ENCODE peak calls at places on chromosomes 5 and 9, in five cellular contexts. F is heart left ventricle, Q is Peyer's patch, E is K562, A is mucosa of descending colon. U is an unnamed sample.
A peak's percentile ranks its signal among the peaks of the same experiment; 100 is the strongest.

GRCh38 chr5:157965040-157965439 is 106.1 kb upstream of the CLINT1 start:
- DNase-seq in A (no peak), F (no peak), E (no peak), Q (no peak), U (no peak)

GRCh38 chr9:135136481-135136880 is 49.0 kb downstream of the OLFM1 start:
- DNase-seq in F (no peak), E (no peak), A (no peak), Q (no peak), U (no peak)

GRCh38 chr5:82163459-82164108 is 114.6 kb downstream of the RPS23 start:
- DNase-seq in E (no peak), Q (no peak), A (no peak), F (no peak), U (no peak)

GRCh38 chr5:50738864-50739263 is 72.4 kb downstream of the PARP8 start:
- DNase-seq in E (no peak), Q (no peak), F (no peak), A (no peak), U (no peak)

GRCh38 chr9:19828586-19828985 is 39.7 kb upstream of the SLC24A2 start:
- DNase-seq in A (no peak), Q (no peak), F (no peak), E (no peak), U (no peak)

GRCh38 chr5:10635257-10635860 is 71.5 kb downstream of the ANKRD33B start:
- DNase-seq in Q (peak; percentile 67), F (no peak), A (no peak), E (no peak), U (no peak)

GRCh38 chr5:137146402-137146889 is 352.7 kb downstream of the SPOCK1 start:
- DNase-seq in A (no peak), E (no peak), F (no peak), Q (no peak), U (no peak)

GRCh38 chr5:83245037-83245436 is 167.7 kb downstream of the XRCC4 start:
- DNase-seq in A (no peak), Q (no peak), E (no peak), F (no peak), U (no peak)

DNA sequence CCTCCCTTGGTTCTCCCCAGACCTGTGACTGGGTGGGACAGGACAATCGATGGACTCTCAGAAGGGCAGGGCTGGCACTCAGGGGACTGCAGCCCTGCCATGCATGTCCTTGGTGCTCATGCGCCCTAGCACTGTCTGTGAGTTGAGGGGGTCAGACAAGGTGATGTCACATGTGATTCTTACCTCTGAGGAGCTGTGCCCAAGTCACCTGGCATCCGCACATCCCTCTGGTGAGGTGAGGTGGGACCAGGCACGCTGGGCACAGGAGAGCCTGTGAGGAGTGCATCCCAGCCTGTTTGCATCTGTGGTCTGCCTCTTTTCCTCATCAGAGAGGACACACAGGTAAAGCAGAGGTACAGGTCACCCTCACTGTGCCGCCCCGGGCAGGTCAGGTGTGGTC is 14.7 kb downstream of the TRIP13 start:
- DNase-seq in Q (no peak), A (no peak), F (no peak), E (no peak), U (no peak)
- TF ChIP-seq CTCF in Q (no peak), A (no peak), F (no peak), E (no peak), U (no peak)

GRCh38 chr9:25537857-25538256 is 140.4 kb downstream of the TUSC1 start:
- DNase-seq in A (no peak), Q (no peak), F (no peak), E (no peak), U (no peak)
- H3K4me3 ChIP-seq in A (no peak overlapping the region), Q (no peak overlapping the region), F (no peak overlapping the region), E (no peak overlapping the region), U (no peak overlapping the region)

DNA sequence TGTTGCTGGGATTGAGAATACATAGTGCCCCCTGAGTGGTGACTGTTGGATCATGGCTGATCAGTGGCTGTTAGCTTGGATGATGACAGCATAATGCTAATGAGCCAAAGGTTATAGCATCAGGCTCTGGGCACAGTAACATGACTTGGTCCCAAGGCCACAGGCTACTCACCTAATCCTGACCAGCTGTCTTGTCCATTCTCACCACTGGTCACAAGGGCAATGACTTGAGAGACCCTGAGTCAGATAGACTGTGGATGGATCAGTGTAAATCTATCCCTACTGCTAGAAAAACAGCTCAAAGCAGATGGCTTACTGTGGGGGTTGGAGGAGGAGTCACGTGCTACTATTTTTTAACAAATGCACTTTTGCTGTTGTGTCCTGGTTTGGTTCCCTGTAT is 74.7 kb downstream of the AOPEP start:
- DNase-seq in Q (no peak), F (no peak), A (no peak), E (no peak), U (no peak)
- H3K4me1 ChIP-seq in Q (peaks cover 3% of the 10 kb centered on the region), F (peaks cover 35% of the 10 kb centered on the region), A (peaks cover 10% of the 10 kb centered on the region), E (no peaks in the 10 kb centered on the region), U (peaks cover 58% of the 10 kb centered on the region)

DNA sequence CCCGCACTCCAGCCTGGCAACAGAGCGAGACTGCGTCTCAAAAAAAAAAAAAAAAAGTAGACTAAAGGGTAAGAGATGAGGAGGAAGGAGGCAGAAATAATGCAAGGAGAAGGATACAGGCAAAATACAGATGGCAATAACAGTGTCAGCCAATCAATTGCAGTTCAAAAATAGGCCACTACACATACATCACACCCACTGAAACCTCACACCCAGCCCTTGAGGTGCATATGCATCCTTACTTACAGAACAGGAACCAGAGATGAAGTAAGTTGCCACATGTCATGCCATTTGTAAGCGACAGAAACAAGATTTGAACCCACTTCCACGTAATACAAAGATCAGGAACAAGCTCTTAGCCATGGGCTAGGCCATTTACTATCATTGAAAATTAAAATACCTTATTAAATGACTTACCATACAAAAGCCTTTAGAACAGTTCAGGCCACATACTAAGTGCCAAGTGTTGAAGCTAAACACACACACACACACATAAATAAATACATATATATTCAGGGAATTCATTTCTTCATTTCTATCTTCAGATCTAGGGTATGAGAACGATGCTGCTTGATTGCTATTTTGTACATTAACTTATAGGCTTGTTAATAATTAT is 98.4 kb downstream of the FNBP1 start:
- DNase-seq in A (peak; percentile 32), F (no peak), Q (peak; percentile 45), E (no peak), U (no peak)
- TF ChIP-seq CTCF in A (no peak), F (no peak), Q (peak; percentile 34), E (no peak), U (no peak)

DNA sequence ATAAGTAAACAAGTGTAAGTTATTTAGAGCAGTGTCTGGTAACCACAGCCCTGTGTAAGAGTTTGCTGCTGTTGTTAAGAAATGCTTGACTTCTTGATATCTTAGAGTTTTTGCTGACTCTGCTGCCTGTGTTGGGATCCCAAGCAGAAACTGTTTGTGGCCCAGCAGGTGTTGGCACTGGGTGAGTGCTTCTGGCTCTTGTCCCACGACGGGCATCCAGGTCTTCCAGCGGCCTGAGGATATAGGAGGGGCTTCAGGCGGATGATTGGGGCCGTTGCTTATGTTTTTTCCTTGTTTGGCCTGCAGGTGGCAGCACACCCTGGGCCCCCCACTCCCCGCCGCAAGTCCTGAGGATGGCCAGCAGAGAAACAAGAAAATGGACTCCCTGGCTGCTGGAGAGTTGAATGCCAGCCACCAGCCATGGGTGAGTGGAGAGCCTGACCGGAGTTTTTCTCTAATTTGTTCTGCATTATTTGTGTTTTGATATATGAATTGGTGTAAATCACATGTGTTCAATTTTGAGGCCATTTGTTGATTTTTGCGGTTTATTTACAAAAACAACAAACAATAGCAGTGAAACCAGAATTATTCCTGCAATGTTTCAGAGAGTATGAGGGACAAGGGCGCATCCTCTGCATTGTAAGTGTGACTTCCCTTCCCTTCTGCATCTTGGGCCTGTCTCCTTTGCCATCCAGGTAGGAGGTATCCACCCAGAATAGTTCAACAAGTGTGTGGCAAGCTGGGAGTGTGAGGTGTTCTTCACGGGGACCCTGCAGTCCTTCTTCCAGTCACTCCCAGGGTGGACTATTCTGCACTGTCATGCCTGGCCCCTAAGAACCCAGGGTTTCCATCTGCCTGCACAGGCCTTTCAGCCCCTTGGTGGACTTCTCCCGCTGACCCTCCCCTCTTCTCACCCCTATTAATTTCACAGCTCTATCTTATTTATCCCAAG is 50.3 kb downstream of the SLC22A5 start:
- DNase-seq in Q (peak; percentile 69), A (peak; percentile 75), E (peak; percentile 88), F (peak; percentile 77), U (peak; percentile 65)
- H3K4me3 ChIP-seq in Q (no peak overlapping the region), A (no peak overlapping the region), E (no peak overlapping the region), F (peak overlapping the region; percentile 18), U (no peak overlapping the region)

GRCh38 chr5:177509991-177510566 is 453 bp upstream of the DOK3 start:
- DNase-seq in F (no peak), E (no peak), A (no peak), Q (peak; percentile 83), U (no peak)

GRCh38 chr5:177511181-177511580 is 1.6 kb upstream of the DOK3 start:
- DNase-seq in Q (no peak), F (no peak), E (no peak), A (no peak), U (no peak)

GRCh38 chr5:177509361-177509951 is at the start of gene DOK3:
- DNase-seq in F (no peak), A (peak; percentile 54), E (peak; percentile 66), Q (peak; percentile 74), U (peak; percentile 56)

GRCh38 chr5:177511796-177512675 is 2.4 kb upstream of the DOK3 start:
- DNase-seq in E (no peak), Q (no peak), A (no peak), F (no peak), U (no peak)

DNA sequence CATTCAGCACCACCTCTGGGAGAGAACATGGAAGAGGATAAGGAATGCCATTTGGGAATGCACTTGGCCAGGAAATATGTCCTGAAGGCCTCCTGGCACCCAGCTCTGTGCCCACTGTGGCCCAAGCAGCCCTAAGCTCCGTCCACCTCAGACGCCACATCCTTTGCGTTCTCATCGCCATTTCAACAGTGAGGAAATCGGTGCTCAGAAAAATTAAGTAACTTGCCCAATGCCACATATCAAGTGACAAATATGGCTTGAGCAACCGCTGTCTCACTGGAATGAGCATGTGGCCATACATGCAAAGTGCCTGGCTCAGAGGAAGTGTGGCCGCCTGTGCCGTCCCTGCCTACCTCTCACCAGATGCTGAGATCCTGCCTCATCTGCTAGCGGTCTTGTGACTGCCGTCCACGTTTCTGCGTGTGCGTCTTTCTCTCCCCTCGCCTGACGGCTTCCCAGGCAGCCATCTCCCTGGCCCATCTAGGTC is 984 bp upstream of the DOK3 start:
- DNase-seq in E (no peak), A (peak; percentile 26), F (no peak), Q (peak; percentile 81), U (no peak)
- H3K4me1 ChIP-seq in E (peaks cover 28% of the 10 kb centered on the region), A (peaks cover under 1% of the 10 kb centered on the region), F (peaks cover 5% of the 10 kb centered on the region), Q (no peaks in the 10 kb centered on the region), U (peaks cover 25% of the 10 kb centered on the region)

DNA sequence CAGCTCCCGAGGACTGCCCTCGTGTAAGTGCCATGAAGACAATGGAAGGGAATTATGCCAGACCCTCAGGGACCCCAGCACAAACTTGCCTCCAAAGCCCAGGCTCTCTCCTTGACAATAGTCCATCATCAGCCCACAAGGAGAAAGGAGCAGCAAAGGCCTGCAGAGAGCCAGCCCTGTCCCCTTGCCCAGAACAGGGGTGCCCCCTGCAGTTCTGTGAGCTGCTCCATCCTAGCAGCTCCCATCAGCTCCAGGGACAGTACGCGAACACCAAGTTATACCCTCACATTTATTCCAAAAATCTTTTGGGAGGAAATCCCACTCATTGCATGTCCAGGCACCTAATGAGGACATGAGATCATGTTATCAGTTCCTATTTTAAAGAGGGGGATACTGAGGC is 11.1 kb downstream of the BARX1 start:
- DNase-seq in E (no peak), F (no peak), A (no peak), Q (no peak), U (no peak)
- TF ChIP-seq CTCF in E (no peak), F (no peak), A (no peak), Q (no peak), U (no peak)